ENCODE peak calls at places on chromosomes 11 and 22, in four cellular contexts. One of them, this sample, is unnamed.

GRCh38 chr11:11584446-11584810 is 37.4 kb downstream of the GALNT18 start:
- DNase-seq in spleen: no peak
- DNase-seq in AG04450: peak; percentile 87
- DNase-seq in endothelial cell: no peak
- DNase-seq in this sample: peak; percentile 62

GRCh38 chr11:67292671-67293070 is 3.6 kb downstream of the ANKRD13D start:
- DNase-seq in spleen: no peak
- DNase-seq in AG04450: no peak
- DNase-seq in endothelial cell: no peak
- DNase-seq in this sample: no peak

GRCh38 chr11:16026849-16027248 is 329.5 kb downstream of the SOX6 start:
- DNase-seq in spleen: no peak
- DNase-seq in AG04450: no peak
- DNase-seq in endothelial cell: no peak
- DNase-seq in this sample: no peak

GRCh38 chr11:19953909-19954308 is 206.4 kb downstream of the DBX1 start:
- DNase-seq in spleen: no peak
- DNase-seq in AG04450: peak; percentile 62
- DNase-seq in endothelial cell: peak; percentile 19
- DNase-seq in this sample: peak; percentile 76

GRCh38 chr22:47793304-47794101 is 1031.1 kb downstream of the TBC1D22A start:
- DNase-seq in spleen: peak; percentile 53
- DNase-seq in AG04450: no peak
- DNase-seq in endothelial cell: no peak
- DNase-seq in this sample: no peak

GRCh38 chr22:45781941-45782340 is 110.3 kb downstream of the ATXN10 start:
- DNase-seq in spleen: no peak
- DNase-seq in AG04450: no peak
- DNase-seq in endothelial cell: no peak
- DNase-seq in this sample: no peak

GRCh38 chr22:50031189-50032091 is 18.9 kb upstream of the IL17REL start:
- DNase-seq in spleen: peak; percentile 77
- DNase-seq in AG04450: no peak
- DNase-seq in endothelial cell: peak; percentile 3
- DNase-seq in this sample: no peak

GRCh38 chr11:92180664-92181251 is 43.9 kb upstream of the FAT3 start:
- DNase-seq in spleen: no peak
- DNase-seq in AG04450: no peak
- DNase-seq in endothelial cell: no peak
- DNase-seq in this sample: peak; percentile 3

GRCh38 chr11:130668751-130669150 is 220.3 kb downstream of the ADAMTS15 start:
- DNase-seq in spleen: no peak
- DNase-seq in AG04450: no peak
- DNase-seq in endothelial cell: no peak
- DNase-seq in this sample: no peak

GRCh38 chr11:80937831-80938230 is 1497.0 kb upstream of the TENM4 start:
- DNase-seq in spleen: no peak
- DNase-seq in AG04450: no peak
- DNase-seq in endothelial cell: no peak
- DNase-seq in this sample: no peak

GRCh38 chr11:91078221-91078620 is 855.4 kb upstream of the CHORDC1 start:
- DNase-seq in spleen: no peak
- DNase-seq in AG04450: no peak
- DNase-seq in endothelial cell: no peak
- DNase-seq in this sample: no peak

GRCh38 chr11:91085985-91086384 is 863.1 kb upstream of the CHORDC1 start:
- DNase-seq in spleen: no peak
- DNase-seq in AG04450: no peak
- DNase-seq in endothelial cell: no peak
- DNase-seq in this sample: no peak

GRCh38 chr11:91081440-91082088 is 858.7 kb upstream of the CHORDC1 start:
- DNase-seq in spleen: no peak
- DNase-seq in AG04450: no peak
- DNase-seq in endothelial cell: no peak
- DNase-seq in this sample: peak; percentile 10
- TF ChIP-seq CTCF in spleen: no peak
- TF ChIP-seq CTCF in AG04450: no peak
- TF ChIP-seq CTCF in endothelial cell: no peak
- TF ChIP-seq CTCF in this sample: no peak

DNA sequence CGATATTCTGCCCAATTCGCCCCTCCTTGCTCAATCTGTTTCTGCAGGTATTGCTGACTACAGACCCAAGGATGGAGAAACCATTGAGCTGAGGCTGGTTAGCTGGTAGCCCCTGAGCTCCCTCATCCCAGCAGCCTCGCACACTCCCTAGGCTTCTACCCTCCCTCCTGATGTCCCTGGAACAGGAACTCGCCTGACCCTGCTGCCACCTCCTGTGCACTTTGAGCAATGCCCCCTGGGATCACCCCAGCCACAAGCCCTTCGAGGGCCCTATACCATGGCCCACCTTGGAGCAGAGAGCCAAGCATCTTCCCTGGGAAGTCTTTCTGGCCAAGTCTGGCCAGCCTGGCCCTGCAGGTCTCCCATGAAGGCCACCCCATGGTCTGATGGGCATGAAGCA is 9.2 kb upstream of the SLC35E4 start:
- DNase-seq in spleen: no peak
- DNase-seq in AG04450: no peak
- DNase-seq in endothelial cell: no peak
- DNase-seq in this sample: no peak
- TF ChIP-seq CTCF in spleen: no peak
- TF ChIP-seq CTCF in AG04450: no peak
- TF ChIP-seq CTCF in endothelial cell: no peak
- TF ChIP-seq CTCF in this sample: no peak

GRCh38 chr11:72222907-72223614 is 1.5 kb upstream of the INPPL1 start:
- DNase-seq in spleen: peak; percentile 98
- DNase-seq in AG04450: peak; percentile 76
- DNase-seq in endothelial cell: peak; percentile 91
- DNase-seq in this sample: no peak
- TF ChIP-seq CTCF in spleen: peak; percentile 66
- TF ChIP-seq CTCF in AG04450: peak; percentile 32
- TF ChIP-seq CTCF in endothelial cell: peak; percentile 16
- TF ChIP-seq CTCF in this sample: peak; percentile 35

GRCh38 chr22:19640306-19640705 is 74.0 kb upstream of the SEPTIN5 start:
- DNase-seq in spleen: no peak
- DNase-seq in AG04450: no peak
- DNase-seq in endothelial cell: no peak
- DNase-seq in this sample: no peak

GRCh38 chr22:19641254-19641982 is 72.9 kb upstream of the SEPTIN5 start:
- DNase-seq in spleen: no peak
- DNase-seq in AG04450: no peak
- DNase-seq in endothelial cell: peak; percentile 73
- DNase-seq in this sample: no peak

GRCh38 chr22:19637405-19638281 is 76.7 kb upstream of the SEPTIN5 start:
- DNase-seq in spleen: no peak
- DNase-seq in AG04450: no peak
- DNase-seq in endothelial cell: no peak
- DNase-seq in this sample: no peak

GRCh38 chr22:19638282-19639015 is 75.9 kb upstream of the SEPTIN5 start:
- DNase-seq in spleen: no peak
- DNase-seq in AG04450: no peak
- DNase-seq in endothelial cell: no peak
- DNase-seq in this sample: no peak

DNA sequence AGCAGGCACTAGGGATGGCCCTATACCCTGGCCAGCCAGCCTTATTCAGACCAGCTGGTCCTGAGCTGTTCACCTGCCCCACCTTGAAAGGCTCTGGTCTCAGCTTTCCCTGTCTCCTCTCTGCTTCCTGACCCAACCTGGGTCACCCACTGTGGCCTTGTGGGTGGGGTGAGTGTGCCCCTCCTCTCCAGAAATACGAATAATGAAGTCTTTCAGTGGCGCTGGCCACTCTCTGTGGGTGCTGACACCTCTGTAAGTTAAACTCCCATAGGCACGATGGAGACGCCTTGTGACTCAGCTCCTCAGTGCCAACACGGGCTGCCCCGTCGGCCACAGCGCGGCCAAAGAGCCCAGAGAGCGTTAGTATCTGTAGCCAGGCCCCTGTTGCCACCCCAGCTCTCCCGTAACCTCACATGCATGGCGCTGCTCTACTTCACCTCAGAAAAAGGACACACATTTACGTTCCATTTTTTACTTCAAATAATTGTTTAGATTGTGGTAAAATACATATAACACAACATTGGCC is 74.6 kb upstream of the SEPTIN5 start:
- DNase-seq in spleen: no peak
- DNase-seq in AG04450: no peak
- DNase-seq in endothelial cell: no peak
- DNase-seq in this sample: no peak
- TF ChIP-seq CTCF in spleen: no peak
- TF ChIP-seq CTCF in AG04450: no peak
- TF ChIP-seq CTCF in endothelial cell: no peak
- TF ChIP-seq CTCF in this sample: no peak

GRCh38 chr22:44279059-44279340 is 33.8 kb downstream of the SHISAL1 start:
- DNase-seq in spleen: no peak
- DNase-seq in AG04450: no peak
- DNase-seq in endothelial cell: no peak
- DNase-seq in this sample: no peak
- TF ChIP-seq CTCF in spleen: no peak
- TF ChIP-seq CTCF in AG04450: no peak
- TF ChIP-seq CTCF in endothelial cell: no peak
- TF ChIP-seq CTCF in this sample: no peak

This sample was measured in AG04449.